ENCODE peak calls at places on chromosomes 3 and 15, in six cellular contexts. One of them, this sample, is unnamed.
A peak's percentile ranks its signal among the peaks of the same experiment; 100 is the strongest.

GRCh38 chr3:141105828-141106628 is 54.9 kb downstream of the SPSB4 start:
- DNase-seq in lower lobe of right lung: no peak
- DNase-seq in psoas muscle: peak; percentile 28
- DNase-seq in testis: peak; percentile 95
- DNase-seq in H9: peak; percentile 68
- DNase-seq in choroid plexus epithelial cell: peak; percentile 95
- DNase-seq in this sample: no peak

GRCh38 chr3:49620728-49621127 is 53.4 kb upstream of the APEH start:
- DNase-seq in lower lobe of right lung: no peak
- DNase-seq in choroid plexus epithelial cell: no peak
- DNase-seq in psoas muscle: no peak
- DNase-seq in testis: no peak
- DNase-seq in H9: no peak
- DNase-seq in this sample: no peak

GRCh38 chr3:101896103-101896757 is 46.9 kb downstream of the NFKBIZ start:
- DNase-seq in psoas muscle: no peak
- DNase-seq in choroid plexus epithelial cell: no peak
- DNase-seq in testis: no peak
- DNase-seq in lower lobe of right lung: no peak
- DNase-seq in H9: no peak
- DNase-seq in this sample: no peak

GRCh38 chr3:196007744-196008143 is 74.1 kb downstream of the TFRC start:
- DNase-seq in choroid plexus epithelial cell: no peak
- DNase-seq in testis: no peak
- DNase-seq in lower lobe of right lung: no peak
- DNase-seq in H9: no peak
- DNase-seq in psoas muscle: no peak
- DNase-seq in this sample: peak; percentile 56

GRCh38 chr15:72482275-72482674 is 8.1 kb downstream of the ARIH1 start:
- DNase-seq in H9: no peak
- DNase-seq in lower lobe of right lung: no peak
- DNase-seq in choroid plexus epithelial cell: no peak
- DNase-seq in testis: no peak
- DNase-seq in psoas muscle: no peak
- DNase-seq in this sample: no peak

GRCh38 chr15:52020253-52021085 is 1.4 kb downstream of the MAPK6 start:
- DNase-seq in choroid plexus epithelial cell: peak; percentile 44
- DNase-seq in testis: no peak
- DNase-seq in H9: no peak
- DNase-seq in lower lobe of right lung: no peak
- DNase-seq in psoas muscle: no peak
- DNase-seq in this sample: no peak

GRCh38 chr3:130896101-130896500 is 2.2 kb downstream of the ATP2C1 start:
- DNase-seq in psoas muscle: no peak
- DNase-seq in lower lobe of right lung: no peak
- DNase-seq in testis: no peak
- DNase-seq in H9: no peak
- DNase-seq in choroid plexus epithelial cell: peak; percentile 20
- DNase-seq in this sample: no peak

GRCh38 chr3:12901631-12902045 is 60.3 kb upstream of the RPL32 start:
- DNase-seq in H9: no peak
- DNase-seq in testis: no peak
- DNase-seq in choroid plexus epithelial cell: no peak
- DNase-seq in psoas muscle: peak; percentile 41
- DNase-seq in lower lobe of right lung: peak; percentile 14
- DNase-seq in this sample: peak; percentile 57

GRCh38 chr15:98728811-98729160 is 80.4 kb downstream of the IGF1R start:
- DNase-seq in H9: no peak
- DNase-seq in testis: no peak
- DNase-seq in psoas muscle: no peak
- DNase-seq in lower lobe of right lung: no peak
- DNase-seq in choroid plexus epithelial cell: no peak
- DNase-seq in this sample: no peak

GRCh38 chr15:71103102-71103676 is 12.1 kb upstream of the THSD4 start:
- DNase-seq in psoas muscle: no peak
- DNase-seq in lower lobe of right lung: no peak
- DNase-seq in testis: no peak
- DNase-seq in choroid plexus epithelial cell: peak; percentile 82
- DNase-seq in H9: no peak
- DNase-seq in this sample: no peak

GRCh38 chr15:92033723-92034122 is 180.2 kb downstream of the SLCO3A1 start:
- DNase-seq in testis: no peak
- DNase-seq in psoas muscle: no peak
- DNase-seq in H9: no peak
- DNase-seq in choroid plexus epithelial cell: no peak
- DNase-seq in lower lobe of right lung: no peak
- DNase-seq in this sample: no peak

GRCh38 chr15:90000175-90000923 is 775 bp upstream of the ZNF710 start:
- DNase-seq in lower lobe of right lung: peak; percentile 67
- DNase-seq in psoas muscle: peak; percentile 70
- DNase-seq in choroid plexus epithelial cell: peak; percentile 50
- DNase-seq in testis: peak; percentile 21
- DNase-seq in H9: no peak
- DNase-seq in this sample: no peak

GRCh38 chr15:96150277-96150676 is 180.2 kb upstream of the NR2F2 start:
- DNase-seq in choroid plexus epithelial cell: no peak
- DNase-seq in lower lobe of right lung: no peak
- DNase-seq in testis: no peak
- DNase-seq in psoas muscle: no peak
- DNase-seq in H9: no peak
- DNase-seq in this sample: no peak

GRCh38 chr15:76987896-76988860 is 6.7 kb upstream of the PSTPIP1 start:
- DNase-seq in lower lobe of right lung: peak; percentile 85
- DNase-seq in choroid plexus epithelial cell: no peak
- DNase-seq in H9: peak; percentile 1
- DNase-seq in psoas muscle: peak; percentile 85
- DNase-seq in testis: peak; percentile 44
- DNase-seq in this sample: peak; percentile 51

GRCh38 chr3:44988073-44988472 is 12.0 kb downstream of the EXOSC7 start:
- DNase-seq in psoas muscle: no peak
- DNase-seq in lower lobe of right lung: no peak
- DNase-seq in choroid plexus epithelial cell: peak; percentile 50
- DNase-seq in testis: no peak
- DNase-seq in H9: no peak
- DNase-seq in this sample: no peak

GRCh38 chr15:80265021-80265420 is 13.0 kb upstream of the CTXND1 start:
- DNase-seq in testis: no peak
- DNase-seq in lower lobe of right lung: no peak
- DNase-seq in H9: no peak
- DNase-seq in psoas muscle: no peak
- DNase-seq in choroid plexus epithelial cell: no peak
- DNase-seq in this sample: no peak

GRCh38 chr15:40809051-40809450 is 1.8 kb upstream of the DNAJC17 start:
- DNase-seq in lower lobe of right lung: no peak
- DNase-seq in psoas muscle: no peak
- DNase-seq in H9: no peak
- DNase-seq in choroid plexus epithelial cell: no peak
- DNase-seq in testis: no peak
- DNase-seq in this sample: no peak

GRCh38 chr15:40806672-40807027 is 239 bp upstream of the ZFYVE19 start:
- DNase-seq in H9: no peak
- DNase-seq in psoas muscle: no peak
- DNase-seq in testis: no peak
- DNase-seq in lower lobe of right lung: no peak
- DNase-seq in choroid plexus epithelial cell: no peak
- DNase-seq in this sample: no peak

GRCh38 chr15:40807888-40808194 is 568 bp upstream of the DNAJC17 start:
- DNase-seq in psoas muscle: no peak
- DNase-seq in lower lobe of right lung: no peak
- DNase-seq in H9: no peak
- DNase-seq in testis: no peak
- DNase-seq in choroid plexus epithelial cell: no peak
- DNase-seq in this sample: no peak

GRCh38 chr15:40803688-40804087 is 3.2 kb upstream of the ZFYVE19 start:
- DNase-seq in choroid plexus epithelial cell: no peak
- DNase-seq in psoas muscle: no peak
- DNase-seq in H9: no peak
- DNase-seq in testis: no peak
- DNase-seq in lower lobe of right lung: no peak
- DNase-seq in this sample: no peak

DNA sequence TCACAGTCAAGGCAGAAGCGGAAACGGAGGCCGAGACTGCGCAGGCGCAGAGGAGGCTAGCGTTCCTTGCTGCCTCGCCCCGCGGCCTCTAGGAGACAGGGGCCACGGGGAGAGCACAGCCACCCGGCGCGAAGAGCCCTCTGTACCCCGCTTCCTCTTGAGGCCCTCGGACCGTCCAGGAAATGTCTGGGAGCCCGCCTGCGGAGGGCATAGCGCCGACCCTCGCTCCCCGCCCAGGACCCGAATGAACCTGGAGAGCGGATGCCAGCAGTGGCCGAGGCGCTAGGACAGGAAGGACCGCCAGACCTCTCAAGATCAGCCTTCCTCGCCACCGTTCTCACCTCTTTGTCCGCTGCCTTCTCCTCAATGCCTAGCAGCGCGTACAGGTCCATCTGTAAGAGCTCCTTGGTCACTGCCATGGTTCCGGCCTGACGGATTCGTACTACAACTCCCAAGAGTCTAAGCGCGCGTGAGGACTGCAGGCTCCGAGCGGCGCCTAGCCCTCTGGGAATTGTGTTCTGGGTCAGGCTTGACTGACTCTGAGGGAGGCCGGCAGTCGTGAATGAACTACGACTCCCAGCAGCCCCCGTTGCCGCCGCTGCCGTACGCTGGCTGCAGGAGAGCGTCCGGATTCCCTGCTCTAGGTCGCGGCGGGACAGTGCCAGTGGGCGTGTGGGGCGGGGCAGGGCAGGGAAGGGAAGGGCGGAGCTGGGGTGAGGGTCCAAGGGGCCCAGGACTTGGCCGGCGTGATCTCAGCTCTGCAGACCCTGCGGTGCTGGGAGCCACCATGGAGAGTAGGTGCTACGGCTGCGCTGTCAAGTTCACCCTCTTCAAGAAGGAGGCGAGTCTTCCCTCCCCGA is at the start of the genes DNAJC17 and ZFYVE19:
- DNase-seq in H9: peak; percentile 99
- DNase-seq in psoas muscle: peak; percentile 98
- DNase-seq in testis: peak; percentile 99
- DNase-seq in choroid plexus epithelial cell: peak; percentile 99
- DNase-seq in lower lobe of right lung: peak; percentile 98
- DNase-seq in this sample: peak; percentile 99
- TF ChIP-seq CTCF in H9: peak; percentile 11
- TF ChIP-seq CTCF in psoas muscle: no peak
- TF ChIP-seq CTCF in testis: peak; percentile 16
- TF ChIP-seq CTCF in choroid plexus epithelial cell: no peak
- TF ChIP-seq CTCF in lower lobe of right lung: peak; percentile 24
- TF ChIP-seq CTCF in this sample: peak; percentile 47

GRCh38 chr3:186605561-186606545 is 7.0 kb upstream of the AHSG start:
- DNase-seq in choroid plexus epithelial cell: no peak
- DNase-seq in psoas muscle: no peak
- DNase-seq in H9: no peak
- DNase-seq in testis: no peak
- DNase-seq in lower lobe of right lung: no peak
- DNase-seq in this sample: no peak

GRCh38 chr3:186612721-186613636 is at the start of gene AHSG:
- DNase-seq in H9: no peak
- DNase-seq in lower lobe of right lung: no peak
- DNase-seq in psoas muscle: no peak
- DNase-seq in testis: no peak
- DNase-seq in choroid plexus epithelial cell: no peak
- DNase-seq in this sample: no peak

GRCh38 chr3:186608624-186609215 is 4.1 kb upstream of the AHSG start:
- DNase-seq in lower lobe of right lung: no peak
- DNase-seq in H9: no peak
- DNase-seq in psoas muscle: no peak
- DNase-seq in testis: no peak
- DNase-seq in choroid plexus epithelial cell: no peak
- DNase-seq in this sample: no peak

GRCh38 chr3:186612065-186612464 is 795 bp upstream of the AHSG start:
- DNase-seq in H9: no peak
- DNase-seq in psoas muscle: no peak
- DNase-seq in testis: no peak
- DNase-seq in choroid plexus epithelial cell: no peak
- DNase-seq in lower lobe of right lung: no peak
- DNase-seq in this sample: no peak

DNA sequence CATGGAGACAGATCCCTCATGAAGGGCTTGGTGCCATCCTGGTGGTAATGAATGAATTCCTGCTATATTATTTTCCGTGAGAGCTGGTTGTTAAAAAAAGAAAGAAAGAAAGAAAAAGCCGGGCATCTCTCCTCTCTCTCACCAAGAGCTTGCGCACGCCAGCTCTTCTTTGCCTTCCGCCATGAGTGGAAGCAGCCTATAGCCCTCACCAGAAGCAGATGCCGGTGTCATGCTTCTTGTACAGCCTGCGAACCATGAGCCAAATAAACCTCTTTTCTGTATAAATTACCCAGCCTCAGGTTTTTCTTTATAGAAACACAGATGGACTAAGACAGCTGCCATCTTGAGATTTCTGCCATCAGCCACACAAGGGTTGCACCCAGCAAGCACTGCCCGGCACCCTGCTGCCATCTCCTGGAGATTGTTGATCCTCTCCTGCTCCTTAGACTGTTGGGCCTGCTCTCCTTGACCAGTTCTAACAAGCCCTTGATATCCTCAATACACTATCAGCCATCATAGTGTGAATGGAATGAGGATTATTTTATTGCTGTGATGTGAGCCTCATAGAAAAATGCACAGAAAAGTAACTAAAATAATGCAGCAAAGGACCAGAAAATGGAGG is 3.5 kb upstream of the AHSG start:
- DNase-seq in lower lobe of right lung: no peak
- DNase-seq in testis: peak; percentile 26
- DNase-seq in H9: no peak
- DNase-seq in choroid plexus epithelial cell: peak; percentile 35
- DNase-seq in psoas muscle: no peak
- DNase-seq in this sample: no peak
- TF ChIP-seq CTCF in lower lobe of right lung: no peak
- TF ChIP-seq CTCF in testis: no peak
- TF ChIP-seq CTCF in H9: peak; percentile 16
- TF ChIP-seq CTCF in choroid plexus epithelial cell: peak; percentile 37
- TF ChIP-seq CTCF in psoas muscle: no peak
- TF ChIP-seq CTCF in this sample: no peak

DNA sequence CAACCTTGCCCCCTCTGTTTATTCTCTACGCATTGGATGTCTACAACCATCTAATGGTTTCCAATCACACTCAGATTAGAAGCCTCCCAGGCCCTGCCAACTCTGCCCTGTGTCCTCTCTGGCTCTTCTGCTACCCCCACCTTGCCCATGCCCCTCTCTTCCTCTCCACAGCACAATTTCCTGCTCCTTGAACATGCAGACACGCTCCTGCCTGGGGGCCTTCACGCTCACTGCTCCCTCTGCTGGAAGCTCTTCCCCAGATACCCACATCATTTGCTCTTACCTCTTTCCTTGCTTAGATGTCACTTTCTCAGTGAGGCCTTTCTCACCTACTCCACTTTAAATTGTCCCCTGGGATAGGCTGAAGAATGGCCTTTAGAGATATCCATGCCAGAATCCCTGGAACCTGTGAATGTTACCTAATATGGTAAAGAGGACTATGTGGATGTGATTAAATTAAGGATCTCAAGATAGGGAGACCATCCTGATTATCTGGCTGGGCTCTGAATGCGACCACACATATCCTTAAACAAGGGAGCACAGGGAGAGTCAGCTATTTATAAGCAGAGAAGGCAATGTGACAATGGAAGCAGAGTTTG is 9.9 kb downstream of the KY start:
- DNase-seq in testis: peak; percentile 39
- DNase-seq in H9: peak; percentile 69
- DNase-seq in psoas muscle: no peak
- DNase-seq in choroid plexus epithelial cell: peak; percentile 80
- DNase-seq in lower lobe of right lung: no peak
- DNase-seq in this sample: no peak
- TF ChIP-seq CTCF in testis: no peak
- TF ChIP-seq CTCF in H9: peak; percentile 78
- TF ChIP-seq CTCF in psoas muscle: peak; percentile 42
- TF ChIP-seq CTCF in choroid plexus epithelial cell: peak; percentile 88
- TF ChIP-seq CTCF in lower lobe of right lung: peak; percentile 19
- TF ChIP-seq CTCF in this sample: peak; percentile 76

GRCh38 chr3:147007736-147008245 is 398.6 kb downstream of the ZIC4 start:
- DNase-seq in lower lobe of right lung: no peak
- DNase-seq in choroid plexus epithelial cell: no peak
- DNase-seq in H9: no peak
- DNase-seq in psoas muscle: no peak
- DNase-seq in testis: no peak
- DNase-seq in this sample: no peak
- TF ChIP-seq CTCF in lower lobe of right lung: no peak
- TF ChIP-seq CTCF in choroid plexus epithelial cell: no peak
- TF ChIP-seq CTCF in H9: no peak
- TF ChIP-seq CTCF in psoas muscle: no peak
- TF ChIP-seq CTCF in testis: no peak
- TF ChIP-seq CTCF in this sample: no peak